ENCODE peak calls at places on chromosomes 3 and 15, in four cellular contexts. B is body of pancreas, C is left ventricle myocardium inferior, R is gastrocnemius medialis. W is an unnamed sample.

GRCh38 chr15:22227961-22228762 is 147.8 kb downstream of the OR4M2 start:
- DNase-seq in B (no peak), C (no peak), R (no peak), W (no peak)

GRCh38 chr3:121431717-121432517 is 113.9 kb downstream of the POLQ start:
- DNase-seq in R (no peak), B (peak; percentile 16), C (no peak), W (peak; percentile 14)

GRCh38 chr3:127411083-127411727 is 123.4 kb upstream of the PRR20G start:
- DNase-seq in R (no peak), C (no peak), B (no peak), W (no peak)

GRCh38 chr3:186303985-186304384 is 58.0 kb downstream of the DGKG start:
- DNase-seq in R (no peak), B (no peak), C (no peak), W (no peak)

GRCh38 chr15:50055333-50056278 is 63.4 kb downstream of the ATP8B4 start:
- DNase-seq in R (peak; percentile 17), C (no peak), B (no peak), W (no peak)

GRCh38 chr3:106348142-106348690 is 479.4 kb upstream of the CBLB start:
- DNase-seq in R (no peak), B (no peak), C (no peak), W (no peak)

GRCh38 chr15:67511606-67512005 is 9.3 kb upstream of the C15orf61 start:
- DNase-seq in R (no peak), C (no peak), B (no peak), W (no peak)

GRCh38 chr3:63976166-63976861 is 47.0 kb downstream of the PSMD6 start:
- DNase-seq in R (no peak), C (no peak), B (no peak), W (no peak)

GRCh38 chr3:185175370-185175987 is 22.6 kb upstream of the C3orf70 start:
- DNase-seq in B (no peak), C (peak; percentile 73), R (peak; percentile 17), W (peak; percentile 61)

GRCh38 chr15:72801590-72802345 is 18.2 kb upstream of the ADPGK start:
- DNase-seq in R (no peak), B (no peak), C (no peak), W (no peak)

GRCh38 chr3:147699175-147699838 is 290.1 kb downstream of the ZIC1 start:
- DNase-seq in C (no peak), B (no peak), R (no peak), W (no peak)

GRCh38 chr3:45659661-45660566 is 29.3 kb upstream of the SACM1L start:
- DNase-seq in B (peak; percentile 73), C (peak; percentile 74), R (peak; percentile 66), W (peak; percentile 53)

GRCh38 chr3:128486692-128487537 is 6.1 kb downstream of the GATA2 start:
- DNase-seq in R (no peak), B (peak; percentile 34), C (no peak), W (no peak)

GRCh38 chr3:147407107-147407494 is 758 bp upstream of the ZIC4 start:
- DNase-seq in C (no peak), B (no peak), R (no peak), W (no peak)

GRCh38 chr3:10512687-10513086 is 7.3 kb upstream of the ATP2B2 start:
- DNase-seq in R (no peak), C (no peak), B (no peak), W (no peak)

GRCh38 chr3:53696401-53697172 is 149.6 kb downstream of the CHDH start:
- DNase-seq in C (no peak), B (no peak), R (no peak), W (peak; percentile 53)

GRCh38 chr15:63945005-63945788 is 101.1 kb downstream of the DAPK2 start:
- DNase-seq in B (peak; percentile 77), R (peak; percentile 61), C (peak; percentile 72), W (peak; percentile 72)

GRCh38 chr15:59180946-59181345 is 25.7 kb upstream of the LDHAL6B start:
- DNase-seq in C (no peak), R (no peak), B (no peak), W (no peak)

GRCh38 chr15:31031471-31032064 is 40.1 kb upstream of the MTMR10 start:
- DNase-seq in R (no peak), B (no peak), C (no peak), W (no peak)

GRCh38 chr3:71207632-71208031 is 375.9 kb downstream of the FOXP1 start:
- DNase-seq in B (no peak), R (no peak), C (no peak), W (no peak)

GRCh38 chr3:24829011-24829581 is 334.4 kb upstream of the THRB start:
- DNase-seq in R (peak; percentile 31), C (peak; percentile 38), B (peak; percentile 43), W (no peak)

GRCh38 chr3:136149569-136150136 is 46.5 kb downstream of the MSL2 start:
- DNase-seq in C (no peak), R (no peak), B (no peak), W (no peak)

GRCh38 chr3:38556640-38557358 is 60.7 kb downstream of the EXOG start:
- DNase-seq in B (no peak), C (no peak), R (no peak), W (no peak)

DNA sequence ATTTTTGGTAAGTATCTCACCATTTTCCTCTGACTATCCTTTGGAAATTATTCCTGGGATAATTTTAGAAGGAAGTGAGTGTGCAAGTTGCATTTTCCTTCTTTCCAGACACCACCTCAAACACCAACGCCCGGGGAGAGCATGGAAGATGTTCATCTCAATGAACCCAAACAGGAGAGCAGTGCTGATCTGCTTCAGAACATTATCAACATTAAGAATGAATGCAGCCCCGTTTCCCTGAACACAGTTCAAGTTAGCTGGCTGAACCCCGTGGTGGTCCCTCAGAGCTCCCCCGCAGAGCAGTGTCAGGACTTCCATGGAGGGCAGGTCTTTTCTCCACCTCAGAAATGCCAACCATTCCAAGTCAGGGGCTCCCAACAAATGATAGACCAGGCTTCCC is 3.7 kb downstream of the NFKBIZ start:
- DNase-seq in R (no peak), C (no peak), B (no peak), W (no peak)
- H3K4me1 ChIP-seq in R (peaks cover 6% of the 10 kb centered on the region), C (peaks cover 82% of the 10 kb centered on the region), B (peaks cover 70% of the 10 kb centered on the region), W (peaks cover 4% of the 10 kb centered on the region)

GRCh38 chr3:6542795-6543194 is 318.1 kb upstream of the GRM7 start:
- DNase-seq in R (no peak), C (no peak), B (no peak), W (no peak)

DNA sequence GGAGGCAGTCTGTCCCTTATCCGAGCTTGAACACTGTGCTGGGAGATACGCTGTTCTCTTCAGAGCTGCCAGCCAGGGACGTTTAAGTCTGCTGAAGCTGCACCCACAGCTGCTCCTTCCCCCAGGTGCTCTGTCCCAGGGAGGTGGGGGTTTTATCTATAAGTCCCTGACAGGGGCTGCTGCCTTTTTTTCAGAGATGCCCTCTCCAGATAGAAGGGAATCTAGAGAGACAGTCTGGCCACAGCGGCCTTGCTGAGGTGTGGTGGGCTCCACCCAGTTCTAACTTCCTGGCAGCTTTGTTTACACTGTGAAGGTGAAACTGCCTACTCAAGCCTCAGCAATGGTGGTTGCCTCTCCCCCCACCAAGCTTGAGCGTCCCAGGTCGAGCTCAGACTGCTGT is 319.9 kb upstream of the GRM7 start:
- DNase-seq in C (no peak), R (no peak), B (no peak), W (no peak)
- H3K9me3 ChIP-seq in C (peaks cover 18% of the 10 kb centered on the region), R (no peaks in the 10 kb centered on the region), B (no peaks in the 10 kb centered on the region), W (no peaks in the 10 kb centered on the region)

GRCh38 chr3:134359121-134360010 is 14.9 kb downstream of the AMOTL2 start:
- DNase-seq in B (no peak), R (peak; percentile 48), C (peak; percentile 54), W (no peak)
- H3K4me1 ChIP-seq in B (peaks cover 91% of the 10 kb centered on the region), R (peaks cover 75% of the 10 kb centered on the region), C (peaks cover 99% of the 10 kb centered on the region), W (peaks cover 20% of the 10 kb centered on the region)

GRCh38 chr3:149832086-149832485 is 19.1 kb downstream of the RNF13 start:
- DNase-seq in C (no peak), B (no peak), R (no peak), W (no peak)

GRCh38 chr3:149831321-149831720 is 18.3 kb downstream of the RNF13 start:
- DNase-seq in R (no peak), C (no peak), B (no peak), W (no peak)

GRCh38 chr3:149828390-149828789 is 15.4 kb downstream of the RNF13 start:
- DNase-seq in C (no peak), R (no peak), B (no peak), W (no peak)

GRCh38 chr3:149833241-149833640 is 20.2 kb downstream of the RNF13 start:
- DNase-seq in B (no peak), R (no peak), C (no peak), W (no peak)

DNA sequence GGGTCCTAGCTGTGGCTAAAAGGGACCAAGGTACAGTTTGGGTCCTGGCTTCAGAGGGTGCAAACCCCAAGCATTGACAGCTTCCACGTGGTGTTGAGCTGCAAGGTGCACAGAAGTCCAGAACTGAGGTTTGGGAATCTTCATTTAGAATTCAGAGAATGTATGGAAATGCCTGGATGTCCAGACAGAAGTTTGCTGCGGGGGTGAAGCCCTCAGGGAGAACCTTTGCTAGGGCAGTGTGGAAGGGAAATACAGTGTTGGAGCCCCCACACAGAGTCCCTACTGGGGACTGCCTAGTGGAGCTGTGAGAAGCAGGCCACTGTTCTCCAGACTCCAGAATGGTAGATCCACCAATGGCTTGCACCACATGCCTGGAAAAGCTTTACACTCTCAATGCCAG is 17.9 kb downstream of the RNF13 start:
- DNase-seq in C (no peak), R (no peak), B (no peak), W (no peak)
- H3K9me3 ChIP-seq in C (peaks cover 45% of the 10 kb centered on the region), R (no peaks in the 10 kb centered on the region), B (peaks cover 25% of the 10 kb centered on the region), W (no peaks in the 10 kb centered on the region)

DNA sequence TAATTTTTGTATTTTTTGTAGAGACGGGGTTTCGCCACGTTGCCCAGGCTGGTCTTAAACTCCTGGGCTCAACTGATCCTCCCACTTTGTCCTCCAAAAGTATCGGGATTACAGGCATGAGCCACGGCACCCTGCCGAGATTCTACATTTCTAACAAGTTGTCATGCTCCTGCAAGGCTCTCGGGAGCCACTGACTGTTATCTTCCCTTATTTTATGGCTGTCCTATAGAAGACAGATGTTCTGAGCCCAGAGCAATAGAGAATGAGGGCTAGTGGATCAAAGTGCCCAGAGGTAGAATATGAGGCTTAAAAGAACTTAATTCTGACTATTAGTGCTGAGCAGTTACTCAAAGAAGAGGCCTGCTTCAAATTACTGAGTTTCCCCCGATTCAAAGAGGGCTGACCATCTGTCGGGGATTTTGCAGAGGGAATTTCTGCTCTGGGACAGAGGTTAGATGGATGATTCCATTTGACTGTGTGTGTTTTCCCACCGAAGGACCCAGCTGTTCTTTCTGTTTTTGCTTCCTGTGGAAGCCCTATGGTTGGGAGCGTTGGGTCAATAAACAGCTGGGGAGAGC is 39.5 kb downstream of the ITPR1 start:
- DNase-seq in R (no peak), C (no peak), B (no peak), W (no peak)
- H3K4me1 ChIP-seq in R (peaks cover 19% of the 10 kb centered on the region), C (peaks cover 76% of the 10 kb centered on the region), B (peaks cover 13% of the 10 kb centered on the region), W (peaks cover 39% of the 10 kb centered on the region)